ENCODE peak calls at places on chromosomes 4 and X, in seven cellular contexts. T, Y, Q, V, U, P and W are unnamed samples.

GRCh38 chr4:141473952-141474351 is 162.4 kb upstream of the IL15 start:
- DNase-seq in T (no peak), Y (no peak), Q (no peak), V (no peak), U (no peak), P (no peak), W (no peak)

GRCh38 chrX:14673764-14674163 is 144.4 kb downstream of the GLRA2 start:
- DNase-seq in T (no peak), Y (no peak), Q (no peak), V (no peak), U (no peak), P (no peak), W (no peak)

GRCh38 chr4:3302164-3302785 is 9.5 kb downstream of the RGS12 start:
- DNase-seq in T (no peak), Y (no peak), Q (peak; percentile 87), V (no peak), U (no peak), P (peak; percentile 79), W (no peak)

GRCh38 chrX:77597090-77597489 is 149.9 kb downstream of the FGF16 start:
- DNase-seq in T (no peak), Y (no peak), Q (no peak), V (no peak), U (no peak), P (no peak), W (no peak)

GRCh38 chr4:126451237-126451885 is 1136.6 kb downstream of the FAT4 start:
- DNase-seq in T (no peak), Y (no peak), Q (no peak), V (no peak), U (no peak), P (no peak), W (no peak)

GRCh38 chrX:8191022-8191421 is 20.0 kb upstream of the VCX2 start:
- DNase-seq in T (no peak), Y (no peak), Q (no peak), V (no peak), U (no peak), P (no peak), W (no peak)

GRCh38 chr4:3879681-3880594 is 113.8 kb downstream of the ADRA2C start:
- DNase-seq in T (peak; percentile 79), Y (peak; percentile 45), Q (peak; percentile 61), V (no peak), U (no peak), P (peak; percentile 67), W (no peak)

GRCh38 chr4:4868506-4869379 is 9.3 kb downstream of the MSX1 start:
- DNase-seq in T (no peak), Y (no peak), Q (no peak), V (no peak), U (no peak), P (no peak), W (no peak)

GRCh38 chrX:109485470-109486340 is 3.8 kb upstream of the GUCY2F start:
- DNase-seq in T (no peak), Y (peak; percentile 33), Q (peak; percentile 41), V (peak; percentile 50), U (peak; percentile 30), P (peak; percentile 72), W (no peak)

GRCh38 chr4:121070696-121071639 is 1.4 kb downstream of the NDNF start:
- DNase-seq in T (peak; percentile 81), Y (peak; percentile 77), Q (no peak), V (peak; percentile 33), U (peak; percentile 15), P (peak; percentile 82), W (no peak)

GRCh38 chr4:167578906-167579305 is 344.6 kb upstream of the SPOCK3 start:
- DNase-seq in T (no peak), Y (no peak), Q (no peak), V (no peak), U (no peak), P (no peak), W (no peak)

DNA sequence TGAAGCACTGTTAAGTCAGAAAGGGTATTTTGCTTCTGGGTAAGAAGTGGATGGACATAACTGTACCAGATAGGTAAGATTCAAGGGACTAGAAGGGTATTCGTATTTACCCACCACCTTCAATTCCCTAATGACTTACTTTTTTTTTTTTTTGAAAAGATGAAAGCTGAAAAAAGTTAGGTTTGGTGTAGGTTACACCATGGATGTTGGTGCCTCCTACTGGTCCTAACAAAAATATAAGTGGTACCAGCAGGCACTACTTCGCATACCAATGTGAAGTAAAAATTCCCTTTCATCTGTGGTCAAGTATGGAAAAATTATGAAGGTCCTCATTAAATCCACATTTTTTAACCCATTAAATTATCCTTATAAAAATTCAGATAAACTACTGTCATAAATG is 7.2 kb downstream of the ANKRD17 start:
- DNase-seq in T (no peak), Y (no peak), Q (no peak), V (no peak), U (no peak), P (no peak), W (no peak)
- TF ChIP-seq CTCF in T (no peak), Y (no peak), Q (no peak), V (no peak), U (no peak), P (no peak), W (no peak)

GRCh38 chr4:173464486-173464885 is 65.5 kb downstream of the HAND2 start:
- DNase-seq in T (no peak), Y (no peak), Q (no peak), V (no peak), U (no peak), P (no peak), W (no peak)

GRCh38 chr4:173459857-173460256 is 60.9 kb upstream of the SCRG1 start:
- DNase-seq in T (peak; percentile 67), Y (no peak), Q (no peak), V (no peak), U (no peak), P (no peak), W (no peak)

GRCh38 chr4:173466101-173466500 is 63.9 kb downstream of the HAND2 start:
- DNase-seq in T (no peak), Y (no peak), Q (no peak), V (no peak), U (no peak), P (no peak), W (no peak)

GRCh38 chr4:173461170-173461569 is 62.3 kb upstream of the SCRG1 start:
- DNase-seq in T (no peak), Y (no peak), Q (no peak), V (no peak), U (no peak), P (no peak), W (no peak)

DNA sequence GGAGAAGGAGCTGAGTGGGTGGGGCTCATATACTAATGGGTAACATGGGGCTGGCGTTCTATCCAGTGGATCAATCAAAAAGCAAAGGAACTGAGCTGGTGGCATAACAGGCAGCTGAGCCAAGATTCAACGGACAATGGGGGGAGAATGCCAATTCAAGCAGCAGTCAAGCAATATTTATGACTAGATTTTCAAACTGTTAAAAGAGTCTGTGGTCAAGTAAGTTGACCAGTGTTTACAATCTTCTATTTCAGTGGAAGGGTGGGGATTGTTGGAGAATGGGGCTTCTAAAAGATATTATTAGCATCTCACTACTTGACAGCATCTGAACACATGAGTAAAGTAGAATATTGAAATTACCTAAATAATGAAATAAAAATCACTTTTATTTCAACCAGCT is 64.9 kb upstream of the SCRG1 start:
- DNase-seq in T (no peak), Y (no peak), Q (no peak), V (no peak), U (no peak), P (no peak), W (no peak)
- TF ChIP-seq CTCF in T (no peak), Y (no peak), Q (no peak), V (no peak), U (no peak), P (no peak), W (no peak)

DNA sequence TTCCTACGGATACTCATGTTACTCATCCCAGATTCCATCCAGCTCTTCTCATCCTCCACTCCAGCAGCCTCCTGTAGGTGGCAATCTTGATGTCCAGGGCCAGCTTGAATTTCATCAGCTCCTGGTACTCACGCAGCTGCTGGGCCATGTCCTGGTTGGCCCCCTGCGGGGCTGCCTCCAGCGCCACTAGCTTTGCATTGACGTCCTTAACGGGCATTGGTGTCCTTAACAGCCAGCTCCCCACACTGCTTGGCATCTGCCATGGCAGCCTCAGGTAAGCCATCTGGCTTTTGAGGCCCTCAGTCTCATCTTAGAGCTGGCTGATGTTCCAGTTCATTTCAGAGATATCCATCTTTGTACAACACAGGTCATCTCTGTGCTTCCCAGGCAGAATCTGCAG is 223.7 kb downstream of the FGF13 start:
- DNase-seq in T (peak; percentile 9), Y (no peak), Q (no peak), V (no peak), U (no peak), P (no peak), W (no peak)
- TF ChIP-seq CTCF in T (no peak), Y (no peak), Q (no peak), V (no peak), U (no peak), P (no peak), W (no peak)

GRCh38 chr4:158209825-158210807 is at the start of gene TMEM144:
- DNase-seq in T (peak; percentile 94), Y (peak; percentile 86), Q (no peak), V (peak; percentile 90), U (peak; percentile 82), P (peak; percentile 93), W (no peak)
- TF ChIP-seq CTCF in T (no peak), Y (no peak), Q (no peak), V (no peak), U (no peak), P (no peak), W (no peak)

GRCh38 chr4:26594778-26595177 is 10.9 kb downstream of the TBC1D19 start:
- DNase-seq in T (no peak), Y (no peak), Q (no peak), V (no peak), U (no peak), P (no peak), W (no peak)

GRCh38 chr4:26584725-26585124 is 841 bp downstream of the TBC1D19 start:
- DNase-seq in T (no peak), Y (no peak), Q (no peak), V (no peak), U (no peak), P (no peak), W (no peak)

GRCh38 chr4:26594371-26594770 is 10.5 kb downstream of the TBC1D19 start:
- DNase-seq in T (no peak), Y (no peak), Q (no peak), V (no peak), U (no peak), P (no peak), W (no peak)

GRCh38 chr4:26590639-26591038 is 6.8 kb downstream of the TBC1D19 start:
- DNase-seq in T (no peak), Y (no peak), Q (no peak), V (no peak), U (no peak), P (no peak), W (no peak)

GRCh38 chr4:26589699-26590098 is 5.8 kb downstream of the TBC1D19 start:
- DNase-seq in T (no peak), Y (no peak), Q (no peak), V (no peak), U (no peak), P (no peak), W (no peak)
- TF ChIP-seq CTCF in T (no peak), Y (no peak), Q (no peak), V (no peak), U (no peak), P (no peak), W (no peak)

GRCh38 chrX:11944486-11944885 is 186.4 kb downstream of the MSL3 start:
- DNase-seq in T (no peak), Y (peak; percentile 58), Q (no peak), V (no peak), U (no peak), P (no peak), W (no peak)
- TF ChIP-seq CTCF in T (peak; percentile 29), Y (no peak), Q (no peak), V (peak; percentile 40), U (peak; percentile 35), P (no peak), W (peak; percentile 22)